ENCODE peak calls at places on chromosomes 12 and 14, in nine cellular contexts. I, X, Y, F, T, H, R, K and M are unnamed samples.

GRCh38 chr14:91501951-91502930 is 7.9 kb downstream of the PPP4R3A start:
- DNase-seq in I (no peak), X (no peak), Y (no peak), F (no peak), T (no peak), H (no peak), R (no peak), K (no peak), M (no peak)

GRCh38 chr14:91870001-91870400 is 2.7 kb upstream of the TC2N start:
- DNase-seq in I (no peak), X (no peak), Y (no peak), F (no peak), T (no peak), H (no peak), R (no peak), K (no peak), M (no peak)

GRCh38 chr12:48514728-48515127 is 10.7 kb upstream of the OR8S1 start:
- DNase-seq in I (no peak), X (no peak), Y (no peak), F (no peak), T (no peak), H (no peak), R (no peak), K (no peak), M (no peak)

GRCh38 chr12:106131671-106132070 is 7.1 kb downstream of the NUAK1 start:
- DNase-seq in I (no peak), X (no peak), Y (no peak), F (no peak), T (no peak), H (no peak), R (no peak), K (no peak), M (no peak)

GRCh38 chr12:124005736-124006581 is 32.9 kb downstream of the ZNF664 start:
- DNase-seq in I (no peak), X (no peak), Y (no peak), F (no peak), T (no peak), H (no peak), R (no peak), K (no peak), M (no peak)

GRCh38 chr14:104110491-104111209 is 25.1 kb downstream of the ASPG start:
- DNase-seq in I (no peak), X (no peak), Y (peak; percentile 60), F (peak; percentile 62), T (no peak), H (peak; percentile 54), R (no peak), K (peak; percentile 41), M (peak; percentile 53)

GRCh38 chr14:21987937-21988336 is 314.3 kb upstream of the OR4E1 start:
- DNase-seq in I (no peak), X (peak; percentile 77), Y (no peak), F (no peak), T (peak; percentile 46), H (no peak), R (no peak), K (no peak), M (no peak)

GRCh38 chr14:55354500-55354899 is 57.1 kb downstream of the ATG14 start:
- DNase-seq in I (peak; percentile 73), X (peak; percentile 68), Y (no peak), F (no peak), T (peak; percentile 74), H (peak; percentile 67), R (no peak), K (no peak), M (no peak)

GRCh38 chr14:50954811-50955372 is 10.6 kb upstream of the PYGL start:
- DNase-seq in I (no peak), X (peak; percentile 87), Y (no peak), F (no peak), T (peak; percentile 58), H (no peak), R (no peak), K (no peak), M (no peak)

DNA sequence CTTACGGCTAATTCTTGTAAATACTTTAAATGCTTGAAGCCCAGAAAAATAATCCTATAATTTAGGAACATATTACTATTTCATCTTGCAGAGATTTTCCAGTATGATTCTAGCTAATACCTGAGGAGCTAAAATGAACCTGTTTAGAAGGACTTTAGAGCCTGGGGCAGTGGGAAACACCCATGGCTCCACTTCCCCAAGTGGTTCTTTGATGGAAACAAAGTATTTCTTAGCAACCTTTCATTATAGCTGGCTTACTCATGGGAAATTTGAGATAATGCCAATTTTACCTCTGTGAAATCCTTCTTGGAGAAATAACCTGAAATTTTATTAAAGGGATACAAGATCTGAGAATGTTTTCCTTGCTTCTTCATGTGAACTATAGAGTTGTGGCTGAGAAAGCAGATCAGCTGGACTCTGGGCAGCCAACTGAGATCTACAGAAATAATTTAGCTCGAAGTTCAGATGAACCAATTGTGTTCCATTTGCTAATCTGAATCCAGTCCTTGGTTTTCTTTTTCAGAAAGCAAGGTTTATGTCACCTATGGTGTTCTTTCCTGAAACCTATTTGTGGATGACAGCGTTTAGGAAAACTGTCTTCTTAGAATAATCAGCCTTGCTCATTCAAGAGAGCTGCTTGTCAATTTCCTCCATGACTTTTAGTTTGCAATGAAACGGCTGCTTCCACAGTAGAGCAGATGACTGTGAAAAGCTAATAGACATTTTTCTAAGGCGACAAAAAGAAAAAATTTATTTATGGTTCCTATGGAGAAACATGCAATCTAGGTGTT is 141.8 kb upstream of the CPM start:
- DNase-seq in I (no peak), X (no peak), Y (no peak), F (no peak), T (no peak), H (no peak), R (no peak), K (no peak), M (no peak)
- H3K4me1 ChIP-seq in I (no peaks in the 10 kb centered on the region), X (no peaks in the 10 kb centered on the region), Y (peaks cover 2% of the 10 kb centered on the region), F (no peaks in the 10 kb centered on the region), T (no peaks in the 10 kb centered on the region), H (no peaks in the 10 kb centered on the region), R (no peaks in the 10 kb centered on the region), K (no peaks in the 10 kb centered on the region), M (no peaks in the 10 kb centered on the region)

GRCh38 chr12:34106172-34106571 is 83.9 kb downstream of the ALG10 start:
- DNase-seq in I (no peak), X (no peak), Y (no peak), F (no peak), T (no peak), H (no peak), R (no peak), K (no peak), M (peak; percentile 47)
- TF ChIP-seq CTCF in I (no peak), X (no peak), Y (no peak), F (no peak), T (no peak), H (no peak), R (no peak), K (no peak), M (no peak)

DNA sequence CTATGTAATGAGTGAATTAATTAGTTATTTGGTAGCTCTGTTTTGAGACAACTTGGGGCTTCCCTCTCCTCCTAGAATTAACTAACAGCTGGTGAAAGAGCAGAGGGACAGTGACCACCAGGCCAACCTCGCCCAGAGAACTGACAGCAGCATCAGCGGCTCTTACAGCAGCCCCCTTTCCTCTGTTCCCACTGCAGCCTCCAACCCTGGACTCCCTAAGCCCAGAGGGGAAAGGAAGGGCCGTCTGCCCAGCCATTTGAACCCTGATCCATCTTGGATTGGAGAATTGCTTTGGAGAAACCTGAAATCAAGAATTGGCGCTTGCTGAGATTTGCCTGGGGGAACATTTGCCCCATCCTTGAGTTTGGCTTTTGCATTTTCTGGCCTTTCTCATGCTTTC is 45.5 kb downstream of the B4GALNT3 start:
- DNase-seq in I (no peak), X (no peak), Y (no peak), F (no peak), T (no peak), H (no peak), R (no peak), K (no peak), M (no peak)
- H3K4me1 ChIP-seq in I (no peaks in the 10 kb centered on the region), X (peaks cover 31% of the 10 kb centered on the region), Y (peaks cover 30% of the 10 kb centered on the region), F (peaks cover 32% of the 10 kb centered on the region), T (peaks cover 47% of the 10 kb centered on the region), H (no peaks in the 10 kb centered on the region), R (peaks cover 51% of the 10 kb centered on the region), K (no peaks in the 10 kb centered on the region), M (peaks cover 14% of the 10 kb centered on the region)

GRCh38 chr14:23572841-23573240 is 5.2 kb upstream of the AP1G2 start:
- DNase-seq in I (no peak), X (no peak), Y (no peak), F (no peak), T (no peak), H (no peak), R (no peak), K (no peak), M (no peak)

GRCh38 chr14:23570806-23571483 is 3.4 kb upstream of the AP1G2 start:
- DNase-seq in I (no peak), X (no peak), Y (no peak), F (peak; percentile 65), T (no peak), H (no peak), R (no peak), K (no peak), M (no peak)

GRCh38 chr14:23573384-23573783 is 5.2 kb downstream of the JPH4 start:
- DNase-seq in I (no peak), X (no peak), Y (no peak), F (no peak), T (no peak), H (no peak), R (no peak), K (no peak), M (no peak)

GRCh38 chr14:23572524-23572828 is 4.9 kb upstream of the AP1G2 start:
- DNase-seq in I (no peak), X (no peak), Y (no peak), F (no peak), T (no peak), H (no peak), R (no peak), K (no peak), M (no peak)

DNA sequence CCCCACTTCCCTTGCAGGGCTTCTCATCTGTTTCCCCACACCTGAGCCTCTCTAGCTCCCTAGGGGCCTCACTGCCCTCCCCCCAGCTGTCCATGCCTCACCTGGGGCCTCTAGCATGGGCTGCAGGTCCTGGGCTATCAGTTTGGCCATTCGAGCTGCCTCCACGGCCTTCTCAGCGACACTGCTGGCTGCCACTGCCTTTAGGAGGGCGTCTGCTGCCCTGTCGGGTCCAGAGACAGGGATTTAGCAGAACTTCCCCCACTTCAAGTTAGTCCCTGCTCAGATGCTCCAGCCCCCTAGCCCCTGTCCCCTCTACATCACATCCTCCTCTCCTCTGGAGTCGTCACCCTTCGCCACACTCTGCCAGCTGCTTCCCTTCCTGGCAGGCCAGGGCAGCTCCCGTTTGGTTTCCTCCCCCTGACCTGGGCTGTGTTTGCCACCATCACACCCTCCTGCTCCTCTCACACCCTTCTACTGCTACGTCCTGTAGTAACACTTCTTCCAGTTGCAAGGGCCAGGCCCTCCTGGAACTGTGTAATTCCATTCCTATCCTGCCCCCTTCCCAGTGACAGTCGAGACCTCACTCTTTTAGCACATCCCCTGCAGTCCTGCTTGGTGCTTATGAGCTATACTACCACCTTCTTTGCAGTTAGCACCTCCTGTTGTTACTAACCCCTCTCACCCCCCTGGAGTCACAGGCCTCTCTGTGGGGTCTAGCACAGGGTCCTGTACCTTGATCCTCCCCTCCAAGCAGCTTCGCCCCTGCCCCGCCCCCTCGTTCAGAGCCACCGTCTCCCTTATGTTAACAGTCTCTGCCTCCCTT is 4.3 kb upstream of the AP1G2 start:
- DNase-seq in I (no peak), X (no peak), Y (no peak), F (peak; percentile 57), T (no peak), H (no peak), R (no peak), K (no peak), M (no peak)
- TF ChIP-seq CTCF in I (no peak), X (no peak), Y (no peak), F (no peak), T (no peak), H (no peak), R (no peak), K (no peak), M (no peak)